ENCODE peak calls at places on chromosomes 11 and 22, in seven cellular contexts. Q is GM13977, W is T1000, A is psoas muscle, T is small intestine, C is iPS-NIHi11, X is hepatocyte. K is an unnamed sample.

GRCh38 chr11:109306322-109306721 is 115.7 kb upstream of the C11orf87 start:
- DNase-seq in C (no peak), A (no peak), X (no peak), T (no peak), Q (no peak), W (no peak), K (peak; percentile 30)

GRCh38 chr11:68666854-68667253 is 17.5 kb upstream of the GAL start:
- DNase-seq in X (peak; percentile 40), T (no peak), A (no peak), W (no peak), C (no peak), Q (no peak), K (no peak)

GRCh38 chr11:9095421-9095820 is 4.0 kb upstream of the SCUBE2 start:
- DNase-seq in A (no peak), X (no peak), T (no peak), Q (no peak), C (no peak), W (no peak), K (no peak)

GRCh38 chr11:63614136-63614664 is at the start of gene PLAAT3:
- DNase-seq in A (peak; percentile 80), C (peak; percentile 80), Q (peak; percentile 68), T (peak; percentile 54), W (no peak), X (peak; percentile 81), K (no peak)

GRCh38 chr11:118375980-118376379 is 16.6 kb downstream of the UBE4A start:
- DNase-seq in C (no peak), T (no peak), X (no peak), A (no peak), Q (no peak), W (no peak), K (no peak)

GRCh38 chr11:26442131-26442530 is 110.2 kb downstream of the ANO3 start:
- DNase-seq in A (no peak), X (no peak), T (no peak), Q (no peak), C (no peak), W (no peak), K (peak; percentile 59)

GRCh38 chr11:124892750-124893454 is 4.8 kb downstream of the ROBO4 start:
- DNase-seq in C (no peak), T (no peak), X (no peak), A (no peak), Q (no peak), W (no peak), K (no peak)

GRCh38 chr22:40215266-40215665 is 37.5 kb downstream of the TNRC6B start:
- DNase-seq in T (no peak), Q (no peak), A (peak; percentile 37), W (no peak), X (no peak), C (no peak), K (no peak)

GRCh38 chr22:33747029-33747428 is 173.2 kb downstream of the LARGE1 start:
- DNase-seq in W (no peak), C (no peak), T (peak; percentile 89), A (no peak), X (no peak), Q (no peak), K (no peak)

GRCh38 chr22:35452351-35452781 is 52.4 kb downstream of the MCM5 start:
- DNase-seq in T (peak; percentile 81), Q (no peak), C (no peak), A (no peak), X (no peak), W (no peak), K (no peak)

GRCh38 chr11:34613462-34614183 is 7.3 kb upstream of the EHF start:
- DNase-seq in C (no peak), X (no peak), W (no peak), T (no peak), A (no peak), Q (peak; percentile 36), K (no peak)

K was measured in GM04504.